ENCODE peak calls at places on chromosome 19, in eight cellular contexts. T is CD8-positive, alpha-beta T cell; G is CD8-positive, alpha-beta memory T cell; O is K562; P is uterus; X is CD4-positive, alpha-beta T cell; U is fibroblast of lung; J is thoracic aorta. W is an unnamed sample.

GRCh38 chr19:5288347-5288739 is 52.3 kb downstream of the PTPRS start:
- DNase-seq in T (no peak), G (no peak), O (no peak), P (no peak), X (no peak), U (no peak), J (no peak), W (no peak)

GRCh38 chr19:31436121-31436776 is 87.0 kb upstream of the TSHZ3 start:
- DNase-seq in T (no peak), G (no peak), O (no peak), P (no peak), X (no peak), U (peak; percentile 80), J (no peak), W (no peak)

GRCh38 chr19:55283548-55284393 is at the start of gene BRSK1:
- DNase-seq in T (peak; percentile 61), G (peak; percentile 34), O (peak; percentile 57), P (peak; percentile 64), X (no peak), U (peak; percentile 62), J (no peak), W (no peak)

GRCh38 chr19:35357867-35358573 is at the start of gene FFAR3:
- DNase-seq in T (no peak), G (no peak), O (no peak), P (no peak), X (no peak), U (no peak), J (no peak), W (no peak)

GRCh38 chr19:41995959-41996797 is 2.1 kb upstream of the ATP1A3 start:
- DNase-seq in T (no peak), G (no peak), O (peak; percentile 80), P (no peak), X (no peak), U (no peak), J (no peak), W (no peak)

GRCh38 chr19:48478339-48479061 is 9.3 kb downstream of the CYTH2 start:
- DNase-seq in T (no peak), G (no peak), O (no peak), P (no peak), X (no peak), U (no peak), J (no peak), W (no peak)

GRCh38 chr19:4657262-4657661 is 12.9 kb downstream of the MYDGF start:
- DNase-seq in T (no peak), G (no peak), O (no peak), P (no peak), X (no peak), U (no peak), J (no peak), W (no peak)

GRCh38 chr19:42086770-42087550 is 11.0 kb downstream of the ZNF574 start:
- DNase-seq in T (no peak), G (no peak), O (peak; percentile 65), P (no peak), X (no peak), U (peak; percentile 35), J (no peak), W (no peak)

GRCh38 chr19:6210091-6210490 is 69.7 kb downstream of the MLLT1 start:
- DNase-seq in T (no peak), G (no peak), O (no peak), P (no peak), X (no peak), U (no peak), J (no peak), W (no peak)

GRCh38 chr19:58209577-58209976 is 19.1 kb upstream of the ZNF544 start:
- DNase-seq in T (no peak), G (no peak), O (no peak), P (no peak), X (no peak), U (no peak), J (no peak), W (no peak)

GRCh38 chr19:58203814-58204475 is 21.1 kb downstream of the ZNF274 start:
- DNase-seq in T (no peak), G (no peak), O (no peak), P (no peak), X (no peak), U (no peak), J (no peak), W (no peak)

GRCh38 chr19:58204566-58204965 is 21.7 kb downstream of the ZNF274 start:
- DNase-seq in T (no peak), G (no peak), O (no peak), P (no peak), X (no peak), U (no peak), J (no peak), W (no peak)
- H3K9me3 ChIP-seq in T (peaks cover 94% of the 10 kb centered on the region), G (peaks cover 97% of the 10 kb centered on the region), O (peaks cover 59% of the 10 kb centered on the region), P (peaks cover 100% of the 10 kb centered on the region), X (peaks cover 100% of the 10 kb centered on the region), U (peaks cover 9% of the 10 kb centered on the region), J (peaks cover 98% of the 10 kb centered on the region), W (peaks cover 79% of the 10 kb centered on the region)

DNA sequence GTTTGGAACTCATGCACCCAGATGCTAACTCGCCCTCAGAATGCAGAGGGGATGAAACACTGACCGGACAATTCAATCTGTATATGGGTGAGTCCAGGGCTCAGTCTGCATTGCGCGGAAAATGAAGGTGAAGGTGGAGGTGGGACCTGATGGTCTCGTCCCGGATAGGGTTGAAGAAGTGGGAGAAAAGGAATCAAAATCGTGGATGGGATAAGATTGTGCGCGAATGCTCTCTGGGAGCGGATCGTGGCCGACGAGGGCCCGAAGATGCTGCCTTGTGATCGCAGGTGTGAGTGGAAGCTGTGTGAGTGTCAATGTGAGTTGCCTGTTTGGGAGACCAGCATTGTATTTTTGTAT is 594 bp upstream of the ZNF850 start:
- DNase-seq in T (no peak), G (no peak), O (no peak), P (no peak), X (no peak), U (no peak), J (no peak), W (no peak)
- H3K9me3 ChIP-seq in T (no peaks in the 10 kb centered on the region), G (no peaks in the 10 kb centered on the region), O (peaks cover 35% of the 10 kb centered on the region), P (no peaks in the 10 kb centered on the region), X (peaks cover 18% of the 10 kb centered on the region), U (no peaks in the 10 kb centered on the region), J (peaks cover 7% of the 10 kb centered on the region), W (no peaks in the 10 kb centered on the region)

DNA sequence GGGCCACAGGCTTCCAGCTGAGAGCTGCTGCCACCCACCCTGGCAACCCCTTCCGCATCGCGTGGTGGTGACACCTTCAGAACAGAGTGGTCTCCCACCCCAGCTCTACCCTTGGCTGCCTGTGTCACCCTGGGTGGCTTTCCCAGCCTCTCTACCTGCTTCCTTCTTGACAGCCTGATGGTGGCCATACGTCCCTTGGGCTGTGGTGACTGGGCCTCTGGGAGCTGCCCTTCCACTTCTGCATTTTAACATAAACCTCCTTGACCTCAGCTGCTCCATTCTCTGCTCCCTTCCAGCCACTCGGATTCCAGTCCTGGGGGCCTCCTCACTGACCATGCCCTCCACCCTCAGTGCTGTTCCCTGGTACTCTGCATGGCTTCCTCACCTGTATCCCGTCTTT is 17.1 kb downstream of the PAK4 start:
- DNase-seq in T (no peak), G (no peak), O (no peak), P (no peak), X (no peak), U (no peak), J (no peak), W (no peak)
- H3K9me3 ChIP-seq in T (no peaks in the 10 kb centered on the region), G (no peaks in the 10 kb centered on the region), O (no peaks in the 10 kb centered on the region), P (no peaks in the 10 kb centered on the region), X (no peaks in the 10 kb centered on the region), U (no peaks in the 10 kb centered on the region), J (no peaks in the 10 kb centered on the region), W (no peaks in the 10 kb centered on the region)

GRCh38 chr19:9156304-9156703 is 16.1 kb downstream of the ZNF317 start:
- DNase-seq in T (no peak), G (no peak), O (no peak), P (no peak), X (no peak), U (no peak), J (no peak), W (no peak)
- H3K9me3 ChIP-seq in T (peaks cover 7% of the 10 kb centered on the region), G (peaks cover 4% of the 10 kb centered on the region), O (peaks cover 32% of the 10 kb centered on the region), P (peaks cover 20% of the 10 kb centered on the region), X (peaks cover 18% of the 10 kb centered on the region), U (peaks cover 12% of the 10 kb centered on the region), J (peaks cover 45% of the 10 kb centered on the region), W (peaks cover 8% of the 10 kb centered on the region)

GRCh38 chr19:57075125-57075524 is 44.7 kb upstream of the USP29 start:
- DNase-seq in T (no peak), G (no peak), O (no peak), P (no peak), X (no peak), U (no peak), J (no peak), W (no peak)

GRCh38 chr19:57075801-57076492 is 43.8 kb upstream of the USP29 start:
- DNase-seq in T (no peak), G (no peak), O (no peak), P (no peak), X (no peak), U (no peak), J (no peak), W (no peak)

GRCh38 chr19:57078802-57079201 is 41.0 kb upstream of the USP29 start:
- DNase-seq in T (no peak), G (no peak), O (no peak), P (no peak), X (no peak), U (no peak), J (no peak), W (no peak)
- H3K9me3 ChIP-seq in T (no peaks in the 10 kb centered on the region), G (no peaks in the 10 kb centered on the region), O (no peaks in the 10 kb centered on the region), P (no peaks in the 10 kb centered on the region), X (peaks cover 10% of the 10 kb centered on the region), U (no peaks in the 10 kb centered on the region), J (no peaks in the 10 kb centered on the region), W (no peaks in the 10 kb centered on the region)

GRCh38 chr19:56987184-56987583 is 132.6 kb upstream of the USP29 start:
- DNase-seq in T (no peak), G (no peak), O (no peak), P (no peak), X (no peak), U (no peak), J (no peak), W (no peak)
- H3K9me3 ChIP-seq in T (no peaks in the 10 kb centered on the region), G (peaks cover 5% of the 10 kb centered on the region), O (no peaks in the 10 kb centered on the region), P (no peaks in the 10 kb centered on the region), X (peaks cover 38% of the 10 kb centered on the region), U (no peaks in the 10 kb centered on the region), J (no peaks in the 10 kb centered on the region), W (peaks cover 7% of the 10 kb centered on the region)

DNA sequence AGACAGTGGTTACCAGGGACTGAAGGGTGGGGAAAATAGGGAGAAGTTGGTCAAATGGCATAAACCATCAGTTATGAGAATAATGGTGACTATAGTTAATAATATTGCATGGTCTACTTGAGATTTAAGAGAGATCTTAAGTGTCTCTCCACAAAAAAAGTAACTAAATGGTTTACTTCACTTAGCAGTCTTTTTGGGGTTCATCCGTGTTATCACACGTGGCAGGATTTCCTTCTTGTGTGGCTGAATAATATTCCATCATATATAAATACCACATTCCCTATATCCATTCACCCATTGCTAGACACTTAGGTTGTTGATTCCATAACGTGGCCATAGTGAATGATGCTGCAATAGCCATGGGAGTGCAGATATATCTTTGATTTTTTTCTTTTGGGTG is 967.0 kb downstream of the UQCRFS1 start:
- DNase-seq in T (no peak), G (no peak), O (no peak), P (no peak), X (no peak), U (no peak), J (no peak), W (no peak)
- H3K9me3 ChIP-seq in T (no peaks in the 10 kb centered on the region), G (no peaks in the 10 kb centered on the region), O (no peaks in the 10 kb centered on the region), P (no peaks in the 10 kb centered on the region), X (no peaks in the 10 kb centered on the region), U (no peaks in the 10 kb centered on the region), J (no peaks in the 10 kb centered on the region), W (no peaks in the 10 kb centered on the region)

DNA sequence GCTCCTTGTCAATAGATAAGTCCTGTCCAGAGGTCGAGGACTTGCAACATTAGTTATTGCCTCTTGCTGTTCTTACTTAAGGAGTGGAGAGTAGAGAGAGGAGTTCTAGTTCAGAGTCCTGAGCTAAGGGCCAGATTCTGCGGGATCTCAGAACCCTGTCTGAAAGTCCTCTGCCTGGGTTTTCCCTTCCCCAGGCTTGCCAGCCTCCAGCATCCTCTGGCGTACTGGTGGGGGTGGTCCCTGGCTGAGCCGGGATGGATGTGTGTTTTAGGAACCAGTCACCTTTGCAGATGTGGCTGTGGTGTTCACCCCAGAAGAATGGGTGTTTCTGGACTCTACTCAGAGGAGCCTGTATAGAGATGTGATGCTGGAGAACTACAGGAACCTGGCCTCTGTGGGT is 26.0 kb downstream of the ZNF333 start:
- DNase-seq in T (no peak), G (no peak), O (no peak), P (no peak), X (no peak), U (no peak), J (no peak), W (no peak)
- H3K9me3 ChIP-seq in T (peaks cover 34% of the 10 kb centered on the region), G (peaks cover 40% of the 10 kb centered on the region), O (peaks cover 23% of the 10 kb centered on the region), P (peaks cover 57% of the 10 kb centered on the region), X (peaks cover 67% of the 10 kb centered on the region), U (peaks cover 15% of the 10 kb centered on the region), J (peaks cover 68% of the 10 kb centered on the region), W (peaks cover 33% of the 10 kb centered on the region)

W was measured in T-helper 17 cell.